ENCODE peak calls at places on chromosomes 12 and 14, in ten cellular contexts. Y, V, W, A, J, S, B, L, U and P are unnamed samples.

GRCh38 chr14:101549154-101549553 is 12.1 kb upstream of the DIO3 start:
- DNase-seq in Y (no peak), V (no peak), W (no peak), A (no peak), J (no peak), S (no peak), B (no peak), L (no peak), U (peak; percentile 39), P (no peak)

GRCh38 chr12:1515428-1515827 is 79.0 kb downstream of the FBXL14 start:
- DNase-seq in Y (no peak), V (no peak), W (no peak), A (no peak), J (no peak), S (no peak), B (no peak), L (no peak), U (no peak), P (no peak)

GRCh38 chr12:32115404-32116104 is 8.9 kb downstream of the BICD1 start:
- DNase-seq in Y (peak; percentile 96), V (peak; percentile 50), W (no peak), A (peak; percentile 95), J (peak; percentile 89), S (no peak), B (peak; percentile 76), L (no peak), U (peak; percentile 86), P (no peak)

GRCh38 chr14:75476274-75476995 is 45.8 kb upstream of the BATF start:
- DNase-seq in Y (no peak), V (no peak), W (peak; percentile 44), A (no peak), J (no peak), S (no peak), B (peak; percentile 81), L (no peak), U (no peak), P (no peak)

GRCh38 chr12:2288001-2288400 is 235.2 kb downstream of the CACNA1C start:
- DNase-seq in Y (no peak), V (no peak), W (no peak), A (no peak), J (no peak), S (no peak), B (no peak), L (no peak), U (no peak), P (no peak)

GRCh38 chr14:67630938-67631337 is 11.2 kb downstream of the ARG2 start:
- DNase-seq in Y (no peak), V (no peak), W (no peak), A (no peak), J (no peak), S (no peak), B (no peak), L (no peak), U (no peak), P (no peak)

GRCh38 chr12:59660148-59660547 is 64.3 kb downstream of the SLC16A7 start:
- DNase-seq in Y (no peak), V (no peak), W (no peak), A (no peak), J (no peak), S (no peak), B (no peak), L (no peak), U (no peak), P (no peak)

GRCh38 chr14:51614707-51615106 is 37.0 kb upstream of the FRMD6 start:
- DNase-seq in Y (no peak), V (no peak), W (no peak), A (no peak), J (no peak), S (no peak), B (no peak), L (no peak), U (no peak), P (no peak)

GRCh38 chr14:69107407-69108003 is 45.4 kb downstream of the DCAF5 start:
- DNase-seq in Y (peak; percentile 85), V (no peak), W (peak; percentile 18), A (no peak), J (peak; percentile 55), S (no peak), B (peak; percentile 49), L (peak; percentile 36), U (no peak), P (no peak)

GRCh38 chr12:99267038-99267437 is 380.5 kb upstream of the GARIN6 start:
- DNase-seq in Y (no peak), V (no peak), W (no peak), A (no peak), J (no peak), S (no peak), B (no peak), L (no peak), U (no peak), P (no peak)

GRCh38 chr14:26835949-26836570 is 238.2 kb upstream of the NOVA1 start:
- DNase-seq in Y (no peak), V (no peak), W (no peak), A (no peak), J (no peak), S (no peak), B (no peak), L (no peak), U (no peak), P (no peak)

GRCh38 chr12:108129017-108129812 is at the start of gene WSCD2:
- DNase-seq in Y (peak; percentile 30), V (peak; percentile 46), W (peak; percentile 90), A (no peak), J (no peak), S (no peak), B (no peak), L (peak; percentile 74), U (peak; percentile 62), P (peak; percentile 72)

GRCh38 chr12:54141534-54142475 is 47.0 kb downstream of the SMUG1 start:
- DNase-seq in Y (no peak), V (no peak), W (no peak), A (peak; percentile 67), J (no peak), S (no peak), B (no peak), L (no peak), U (no peak), P (no peak)

GRCh38 chr14:67859169-67859749 is 39.7 kb downstream of the RAD51B start:
- DNase-seq in Y (no peak), V (no peak), W (no peak), A (no peak), J (no peak), S (no peak), B (no peak), L (no peak), U (no peak), P (no peak)

GRCh38 chr12:112836736-112837628 is 45.4 kb downstream of the RPH3A start:
- DNase-seq in Y (peak; percentile 17), V (no peak), W (no peak), A (no peak), J (no peak), S (no peak), B (no peak), L (no peak), U (no peak), P (no peak)

DNA sequence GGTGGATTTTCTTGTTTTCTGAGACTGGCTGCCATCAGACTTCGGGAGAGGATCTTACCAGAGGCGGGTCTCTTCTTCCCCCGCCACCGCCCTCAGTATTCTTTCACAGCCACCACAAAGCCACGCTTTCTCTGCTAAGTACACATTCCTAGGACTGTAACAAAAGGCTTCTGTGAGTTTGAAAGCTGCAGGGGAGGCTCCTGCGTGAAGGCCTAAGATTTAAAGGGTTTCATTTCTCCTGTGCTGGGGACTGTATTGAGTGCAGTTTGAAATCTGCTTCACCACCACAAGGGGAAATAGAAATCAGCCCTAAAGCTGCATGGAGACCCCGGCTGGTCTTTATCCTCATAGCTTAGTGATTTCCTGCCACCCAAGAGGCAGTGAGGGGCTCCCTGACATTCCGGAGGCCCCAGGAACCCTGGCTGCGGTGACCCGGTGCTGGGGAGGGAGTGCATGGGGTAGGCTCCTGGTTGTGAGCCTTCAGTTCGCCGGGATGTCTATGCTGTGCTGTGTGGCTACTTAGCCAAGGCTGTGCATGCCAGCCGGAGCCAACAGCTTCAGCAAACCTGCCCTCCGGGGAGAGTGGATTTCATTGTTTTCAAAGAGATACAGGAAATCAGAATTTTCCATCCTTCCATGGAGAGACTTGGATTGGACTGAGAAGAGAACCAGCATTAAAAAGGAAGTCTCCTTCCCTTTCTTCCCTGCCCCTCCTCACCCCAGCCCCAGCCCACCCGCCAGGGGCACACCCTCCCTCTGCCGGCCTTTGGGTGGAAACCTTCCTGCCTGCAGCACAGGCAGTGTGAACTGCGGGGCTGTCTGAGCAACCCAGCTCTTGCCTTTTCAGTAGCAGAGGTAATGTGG is 163.3 kb downstream of the ETV6 start:
- DNase-seq in Y (no peak), V (peak; percentile 39), W (peak; percentile 45), A (no peak), J (no peak), S (no peak), B (no peak), L (peak; percentile 52), U (no peak), P (no peak)
- TF ChIP-seq CTCF in Y (no peak), V (peak; percentile 31), W (no peak), A (no peak), J (no peak), S (no peak), B (no peak), L (no peak), U (no peak), P (no peak)

DNA sequence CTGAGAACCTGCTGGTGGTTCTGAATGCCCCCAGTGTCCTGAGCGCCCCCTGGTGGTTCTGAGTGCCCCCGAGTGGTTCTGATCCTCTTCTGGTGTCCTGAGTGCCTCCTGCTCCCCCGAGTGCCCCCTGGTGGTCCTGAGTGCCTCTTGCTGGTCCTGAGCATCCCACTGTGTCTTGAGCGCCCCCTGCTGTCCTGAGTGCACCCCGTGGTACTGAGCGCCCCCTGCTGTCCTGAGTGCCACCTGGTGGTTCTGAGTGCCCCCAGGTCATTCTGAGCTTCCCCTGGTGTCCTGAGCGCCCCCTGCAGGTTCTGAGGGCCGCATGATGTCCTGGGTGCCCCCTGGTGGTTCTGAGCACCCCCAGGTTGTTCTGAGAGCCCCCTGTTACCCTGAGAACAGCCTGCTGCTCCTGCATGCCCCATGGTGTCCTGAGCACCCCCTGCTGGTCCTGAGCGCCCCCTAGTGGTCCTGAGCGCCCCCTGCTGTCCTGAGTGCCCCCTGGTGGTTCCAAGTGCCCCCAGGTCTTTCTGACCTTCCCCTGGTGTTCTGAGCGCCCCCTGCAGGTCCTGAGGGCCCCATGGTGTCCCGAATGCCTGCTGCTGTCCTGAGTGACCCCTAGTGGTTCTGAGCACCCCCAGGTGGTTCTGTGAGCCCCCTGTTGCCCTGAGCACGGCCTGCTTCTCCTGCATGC is 1165.4 kb downstream of the TMEM121 start:
- DNase-seq in Y (no peak), V (peak; percentile 20), W (peak; percentile 15), A (no peak), J (no peak), S (peak; percentile 22), B (no peak), L (no peak), U (peak; percentile 55), P (peak; percentile 59)
- TF ChIP-seq CTCF in Y (peak; percentile 39), V (peak; percentile 12), W (peak; percentile 27), A (peak; percentile 8), J (no peak), S (peak; percentile 15), B (no peak), L (peak; percentile 29), U (no peak), P (no peak)

GRCh38 chr14:103385153-103385993 is at the start of gene MARK3:
- DNase-seq in Y (peak; percentile 97), V (peak; percentile 98), W (peak; percentile 98), A (peak; percentile 98), J (peak; percentile 98), S (peak; percentile 91), B (peak; percentile 97), L (peak; percentile 97), U (peak; percentile 99), P (peak; percentile 97)
- TF ChIP-seq CTCF in Y (peak; percentile 29), V (no peak), W (no peak), A (peak; percentile 49), J (peak; percentile 23), S (peak; percentile 16), B (no peak), L (no peak), U (peak; percentile 30), P (no peak)

GRCh38 chr14:71208702-71209357 is 301.6 kb downstream of the PCNX1 start:
- DNase-seq in Y (no peak), V (no peak), W (no peak), A (no peak), J (no peak), S (no peak), B (no peak), L (no peak), U (no peak), P (no peak)
- TF ChIP-seq CTCF in Y (peak; percentile 59), V (no peak), W (no peak), A (no peak), J (no peak), S (no peak), B (no peak), L (peak; percentile 31), U (no peak), P (no peak)